ENCODE peak calls at places on chromosomes 11 and 22, in six cellular contexts. H, C, M, Q, P and Y are unnamed samples.

GRCh38 chr11:79195209-79195608 is 245.6 kb downstream of the TENM4 start:
- DNase-seq in C (no peak), P (no peak), Q (no peak), M (no peak), H (no peak), Y (no peak)

GRCh38 chr22:44523981-44524759 is 26.1 kb upstream of the RTL6 start:
- DNase-seq in P (no peak), H (no peak), C (no peak), Q (peak), M (peak), Y (no peak)

GRCh38 chr22:37731804-37732471 is 35.1 kb downstream of the TRIOBP start:
- DNase-seq in Q (no peak), C (no peak), H (no peak), P (no peak), M (no peak), Y (no peak)

GRCh38 chr11:830295-831131 is 2.2 kb upstream of the CD151 start:
- DNase-seq in P (peak), Q (peak), M (no peak), C (no peak), H (no peak), Y (peak)

GRCh38 chr11:33620423-33621120 is 80.1 kb downstream of the C11orf91 start:
- DNase-seq in M (no peak), Q (peak), H (no peak), P (no peak), C (no peak), Y (no peak)

GRCh38 chr22:23801886-23802377 is 15.2 kb downstream of the SMARCB1 start:
- DNase-seq in Q (no peak), P (no peak), M (no peak), C (no peak), H (no peak), Y (no peak)

GRCh38 chr11:17544181-17544622 is at the start of gene USH1C:
- DNase-seq in Q (no peak), C (peak), H (no peak), M (no peak), P (no peak), Y (no peak)

GRCh38 chr22:50683994-50684371 is 11.4 kb downstream of the SHANK3 start:
- DNase-seq in C (peak), Q (no peak), M (no peak), H (no peak), P (no peak), Y (no peak)

GRCh38 chr22:42324991-42325710 is 54.7 kb upstream of the TCF20 start:
- DNase-seq in H (no peak), C (no peak), Q (no peak), M (no peak), P (no peak), Y (no peak)

GRCh38 chr11:64348611-64349387 is 8.8 kb downstream of the CCDC88B start:
- DNase-seq in M (no peak), P (no peak), H (no peak), C (no peak), Q (no peak), Y (no peak)

GRCh38 chr11:97611345-97611744 is 1221.5 kb downstream of the JRKL start:
- DNase-seq in C (no peak), Q (no peak), M (no peak), H (no peak), P (no peak), Y (no peak)

GRCh38 chr11:113874920-113875413 is 405 bp downstream of the USP28 start:
- DNase-seq in H (no peak), M (no peak), C (peak), Q (peak), P (no peak), Y (no peak)

GRCh38 chr11:106466441-106467190 is 389.2 kb downstream of the AASDHPPT start:
- DNase-seq in Q (peak), P (no peak), C (peak), M (peak), H (no peak), Y (no peak)